ENCODE peak calls at places on chromosomes 6 and 20, in ten cellular contexts. C, D, A, S, X, H, W, I, R and T are unnamed samples.

GRCh38 chr20:18055261-18055660 is 2.5 kb downstream of the OVOL2 start:
- DNase-seq in I (no peak), W (no peak), X (no peak), C (no peak), H (no peak), A (no peak), R (no peak), D (no peak), S (no peak), T (no peak)

GRCh38 chr6:144434308-144434990 is 149.3 kb downstream of the UTRN start:
- DNase-seq in W (no peak), I (no peak), X (no peak), R (no peak), S (no peak), C (no peak), H (no peak), A (no peak), D (peak; percentile 96), T (no peak)

GRCh38 chr6:67362976-67363375 is 1272.1 kb upstream of the ADGRB3 start:
- DNase-seq in I (no peak), S (no peak), A (no peak), H (no peak), X (no peak), R (no peak), D (no peak), W (no peak), C (no peak), T (no peak)

GRCh38 chr6:110537208-110538123 is 61.1 kb upstream of the SLC22A16 start:
- DNase-seq in S (no peak), I (no peak), X (no peak), R (no peak), H (peak; percentile 89), W (no peak), C (no peak), A (no peak), D (peak; percentile 95), T (no peak)

GRCh38 chr6:151317206-151317994 is 74.0 kb downstream of the ZBTB2 start:
- DNase-seq in A (no peak), X (no peak), H (no peak), I (no peak), D (peak; percentile 77), W (no peak), C (no peak), R (no peak), S (no peak), T (no peak)

GRCh38 chr20:17298169-17298568 is 71.3 kb downstream of the PCSK2 start:
- DNase-seq in W (no peak), C (no peak), A (no peak), D (peak; percentile 17), I (no peak), X (no peak), S (no peak), R (no peak), H (no peak), T (no peak)

GRCh38 chr20:40768105-40768504 is 79.1 kb upstream of the MAFB start:
- DNase-seq in W (no peak), X (no peak), I (no peak), C (no peak), R (no peak), A (no peak), S (no peak), H (no peak), D (no peak), T (no peak)

GRCh38 chr20:36519012-36519719 is 22.2 kb upstream of the MYL9 start:
- DNase-seq in W (no peak), C (no peak), X (no peak), S (no peak), R (no peak), A (no peak), H (no peak), D (no peak), I (no peak), T (no peak)

GRCh38 chr6:579339-579738 is 77.6 kb downstream of the HUS1B start:
- DNase-seq in W (no peak), A (no peak), C (no peak), D (peak; percentile 13), R (no peak), X (no peak), H (no peak), S (no peak), I (no peak), T (no peak)

GRCh38 chr6:133814797-133815196 is 74.1 kb upstream of the TCF21 start:
- DNase-seq in I (no peak), C (no peak), S (peak; percentile 69), X (no peak), A (no peak), R (no peak), W (no peak), H (no peak), D (peak; percentile 61), T (no peak)

GRCh38 chr20:57591289-57592229 is 28.7 kb downstream of the ZBP1 start:
- DNase-seq in A (no peak), I (no peak), D (no peak), S (no peak), R (no peak), C (no peak), W (no peak), H (no peak), X (no peak), T (no peak)

GRCh38 chr20:40960521-40960956 is 68.1 kb upstream of the TOP1 start:
- DNase-seq in A (peak; percentile 42), S (no peak), I (no peak), H (no peak), C (no peak), R (no peak), X (no peak), D (peak; percentile 85), W (no peak), T (peak; percentile 34)

GRCh38 chr20:50548396-50548795 is 38.2 kb downstream of the PTPN1 start:
- DNase-seq in I (no peak), C (no peak), H (no peak), R (no peak), S (no peak), D (no peak), X (no peak), A (no peak), W (no peak), T (no peak)

GRCh38 chr20:63178889-63179751 is 36.8 kb downstream of the YTHDF1 start:
- DNase-seq in C (peak; percentile 67), S (no peak), R (peak; percentile 46), D (peak; percentile 41), A (no peak), X (no peak), W (no peak), I (no peak), H (no peak), T (peak; percentile 71)

GRCh38 chr6:12233693-12234551 is 56.2 kb upstream of the EDN1 start:
- DNase-seq in C (peak; percentile 63), X (no peak), D (peak; percentile 84), H (peak; percentile 25), A (no peak), R (no peak), S (peak; percentile 18), W (no peak), I (peak; percentile 71), T (no peak)

GRCh38 chr6:148611213-148611612 is 135.6 kb upstream of the UST start:
- DNase-seq in H (no peak), X (no peak), R (peak; percentile 21), C (no peak), A (peak; percentile 81), W (no peak), S (peak; percentile 74), D (peak; percentile 94), I (peak; percentile 86), T (no peak)

GRCh38 chr6:168007592-168008338 is 10.3 kb downstream of the KIF25 start:
- DNase-seq in R (no peak), D (peak; percentile 96), W (no peak), C (no peak), S (no peak), H (peak; percentile 89), I (peak; percentile 51), X (peak; percentile 54), A (no peak), T (no peak)

GRCh38 chr6:155080876-155081845 is 86.0 kb downstream of the TIAM2 start:
- DNase-seq in R (no peak), S (no peak), I (no peak), A (no peak), C (no peak), D (no peak), X (no peak), W (no peak), H (no peak), T (no peak)

GRCh38 chr20:38649275-38649891 is 47.8 kb downstream of the ARHGAP40 start:
- DNase-seq in R (no peak), X (no peak), I (no peak), W (no peak), C (no peak), H (no peak), D (peak; percentile 36), S (no peak), A (no peak), T (no peak)

GRCh38 chr6:15663057-15663638 is 320 bp upstream of the DTNBP1 start:
- DNase-seq in H (no peak), D (peak; percentile 83), X (no peak), S (no peak), C (no peak), W (no peak), R (no peak), I (no peak), A (no peak), T (no peak)

GRCh38 chr6:111600588-111601440 is 4.9 kb downstream of the TRAF3IP2 start:
- DNase-seq in H (no peak), R (no peak), X (no peak), A (no peak), D (peak; percentile 76), C (no peak), S (no peak), I (no peak), W (no peak), T (peak; percentile 45)
- H3K4me1 ChIP-seq in H (peaks cover 43% of the 10 kb centered on the region), R (peaks cover 83% of the 10 kb centered on the region), X (peaks cover 65% of the 10 kb centered on the region), A (peaks cover 80% of the 10 kb centered on the region), D (peaks cover 51% of the 10 kb centered on the region), C (peaks cover 35% of the 10 kb centered on the region), S (peaks cover 22% of the 10 kb centered on the region), I (peaks cover 28% of the 10 kb centered on the region), W (peaks cover 15% of the 10 kb centered on the region), T (no peaks in the 10 kb centered on the region)

GRCh38 chr6:149843051-149843633 is 21.0 kb downstream of the LRP11 start:
- DNase-seq in D (no peak), W (no peak), H (no peak), A (peak; percentile 37), I (no peak), S (no peak), R (no peak), C (no peak), X (no peak), T (no peak)
- H3K4me1 ChIP-seq in D (peaks cover 54% of the 10 kb centered on the region), W (no peaks in the 10 kb centered on the region), H (peaks cover 42% of the 10 kb centered on the region), A (peaks cover 26% of the 10 kb centered on the region), I (peaks cover 6% of the 10 kb centered on the region), S (no peaks in the 10 kb centered on the region), R (peaks cover 33% of the 10 kb centered on the region), C (no peaks in the 10 kb centered on the region), X (peaks cover 7% of the 10 kb centered on the region), T (peaks cover 4% of the 10 kb centered on the region)

GRCh38 chr6:141117869-141118268 is 1014.9 kb upstream of the GJE1 start:
- DNase-seq in R (no peak), D (no peak), W (no peak), H (no peak), A (no peak), I (no peak), C (no peak), X (no peak), S (no peak), T (no peak)
- H3K4me1 ChIP-seq in R (no peaks in the 10 kb centered on the region), D (no peaks in the 10 kb centered on the region), W (no peaks in the 10 kb centered on the region), H (no peaks in the 10 kb centered on the region), A (no peaks in the 10 kb centered on the region), I (no peaks in the 10 kb centered on the region), C (no peaks in the 10 kb centered on the region), X (no peaks in the 10 kb centered on the region), S (no peaks in the 10 kb centered on the region), T (no peaks in the 10 kb centered on the region)

GRCh38 chr6:138031850-138032249 is 75.4 kb downstream of the PERP start:
- DNase-seq in X (no peak), W (no peak), H (no peak), C (no peak), A (no peak), D (no peak), S (no peak), I (no peak), R (no peak), T (no peak)
- H3K4me1 ChIP-seq in X (no peaks in the 10 kb centered on the region), W (no peaks in the 10 kb centered on the region), H (peaks cover 78% of the 10 kb centered on the region), C (no peaks in the 10 kb centered on the region), A (peaks cover 13% of the 10 kb centered on the region), D (no peaks in the 10 kb centered on the region), S (no peaks in the 10 kb centered on the region), I (no peaks in the 10 kb centered on the region), R (peaks cover 10% of the 10 kb centered on the region), T (no peaks in the 10 kb centered on the region)